ENCODE peak calls at places on chromosome 1, in five cellular contexts. U is BE2C, F is keratinocyte, H is body of pancreas, X is lung. R is an unnamed sample.

GRCh38 chr1:175877939-175878730 is 134.7 kb upstream of the TNR start:
- DNase-seq in U (peak; percentile 42), F (no peak), H (no peak), X (no peak), R (no peak)

GRCh38 chr1:119713039-119713537 is 1.4 kb downstream of the PHGDH start:
- DNase-seq in U (peak; percentile 44), F (no peak), H (no peak), X (no peak), R (peak; percentile 51)

GRCh38 chr1:25878690-25879089 is 3.2 kb upstream of the PAQR7 start:
- DNase-seq in U (no peak), F (no peak), H (no peak), X (no peak), R (peak; percentile 8)

GRCh38 chr1:211469938-211470529 is 21.9 kb downstream of the RD3 start:
- DNase-seq in U (peak; percentile 90), F (peak; percentile 15), H (peak; percentile 97), X (peak; percentile 81), R (peak; percentile 84)

GRCh38 chr1:23449918-23450317 is 25.4 kb upstream of the TCEA3 start:
- DNase-seq in U (peak; percentile 53), F (no peak), H (peak; percentile 24), X (no peak), R (no peak)

GRCh38 chr1:205664399-205665108 is 15.8 kb downstream of the SLC45A3 start:
- DNase-seq in U (no peak), F (no peak), H (peak; percentile 27), X (no peak), R (no peak)

GRCh38 chr1:1150100-1150499 is 23.6 kb upstream of the TTLL10 start:
- DNase-seq in U (no peak), F (no peak), H (no peak), X (no peak), R (no peak)

GRCh38 chr1:193927550-193927949 is 741.1 kb upstream of the B3GALT2 start:
- DNase-seq in U (no peak), F (no peak), H (no peak), X (no peak), R (no peak)

GRCh38 chr1:7671676-7672075 is 99.4 kb upstream of the VAMP3 start:
- DNase-seq in U (peak; percentile 28), F (no peak), H (no peak), X (no peak), R (no peak)

GRCh38 chr1:109796484-109797305 is 33.0 kb upstream of the EPS8L3 start:
- DNase-seq in U (no peak), F (no peak), H (no peak), X (no peak), R (no peak)

GRCh38 chr1:17520041-17520440 is 19.5 kb upstream of the ARHGEF10L start:
- DNase-seq in U (no peak), F (peak; percentile 60), H (peak; percentile 68), X (no peak), R (no peak)